ENCODE peak calls at places on chromosomes 5 and 9, in five cellular contexts. M is body of pancreas, L is neuronal stem cell, A is left ventricle myocardium inferior, B is WERI-Rb-1. G is an unnamed sample.

GRCh38 chr5:468401-468800 is 25.4 kb downstream of the EXOC3 start:
- DNase-seq in M (peak; percentile 6), L (no peak), A (no peak), B (peak; percentile 4), G (no peak)

GRCh38 chr9:127829205-127829935 is 25.1 kb downstream of the ENG start:
- DNase-seq in M (no peak), L (no peak), A (no peak), B (no peak), G (no peak)

GRCh38 chr9:106653111-106653697 is 209.8 kb upstream of the ZNF462 start:
- DNase-seq in M (no peak), L (no peak), A (no peak), B (no peak), G (no peak)

GRCh38 chr9:33858346-33858869 is 41.4 kb downstream of the UBE2R2 start:
- DNase-seq in M (no peak), L (no peak), A (no peak), B (no peak), G (no peak)

GRCh38 chr5:94983861-94984535 is 300.9 kb downstream of the MCTP1 start:
- DNase-seq in M (no peak), L (no peak), A (no peak), B (no peak), G (peak; percentile 69)

GRCh38 chr9:137319434-137319975 is 17.4 kb upstream of the NRARP start:
- DNase-seq in M (no peak), L (no peak), A (peak; percentile 11), B (no peak), G (no peak)

GRCh38 chr5:75567710-75568109 is 43.5 kb upstream of the ANKDD1B start:
- DNase-seq in M (no peak), L (no peak), A (no peak), B (no peak), G (no peak)

GRCh38 chr9:84874583-84874982 is 205.1 kb downstream of the NTRK2 start:
- DNase-seq in M (no peak), L (no peak), A (no peak), B (no peak), G (no peak)

GRCh38 chr5:43256261-43256966 is 56.8 kb downstream of the HMGCS1 start:
- DNase-seq in M (no peak), L (no peak), A (no peak), B (no peak), G (no peak)

GRCh38 chr9:123401879-123402513 is 46.0 kb downstream of the CRB2 start:
- DNase-seq in M (no peak), L (peak; percentile 64), A (no peak), B (peak; percentile 53), G (no peak)

GRCh38 chr9:129121483-129121882 is 10.3 kb downstream of the PTPA start:
- DNase-seq in M (no peak), L (no peak), A (no peak), B (no peak), G (no peak)

DNA sequence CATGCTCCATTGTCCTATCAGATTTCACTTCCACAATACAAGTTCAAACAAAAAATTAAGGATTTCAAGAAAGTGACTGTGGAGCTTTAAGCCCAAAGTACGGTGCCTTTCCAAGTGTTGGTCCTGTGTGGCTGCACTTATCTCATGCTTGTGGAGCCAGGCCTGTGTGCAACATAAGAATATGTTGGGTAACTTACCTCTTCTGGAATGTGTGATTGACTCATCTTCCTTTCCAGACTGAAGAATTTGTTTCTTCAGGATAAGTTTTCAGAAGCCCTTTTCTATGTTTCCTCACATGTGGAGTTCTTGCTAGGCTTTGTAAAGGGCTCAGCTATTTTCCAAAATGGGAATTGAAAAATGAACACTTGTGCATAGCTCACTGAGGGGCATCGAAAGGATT is 485.1 kb upstream of the PAPPA start:
- DNase-seq in M (no peak), L (no peak), A (no peak), B (no peak), G (peak; percentile 75)
- H3K27ac ChIP-seq in M (no peak overlapping the region), L (no peak overlapping the region), A (no peak overlapping the region), B (no peak overlapping the region), G (peak overlapping the region; percentile 43)

GRCh38 chr5:74167206-74167929 is 473.2 kb downstream of the ENC1 start:
- DNase-seq in M (no peak), L (no peak), A (no peak), B (no peak), G (peak; percentile 64)
- H3K27ac ChIP-seq in M (no peak overlapping the region), L (no peak overlapping the region), A (peak overlapping the region; percentile 39), B (no peak overlapping the region), G (peak overlapping the region; percentile 57)

DNA sequence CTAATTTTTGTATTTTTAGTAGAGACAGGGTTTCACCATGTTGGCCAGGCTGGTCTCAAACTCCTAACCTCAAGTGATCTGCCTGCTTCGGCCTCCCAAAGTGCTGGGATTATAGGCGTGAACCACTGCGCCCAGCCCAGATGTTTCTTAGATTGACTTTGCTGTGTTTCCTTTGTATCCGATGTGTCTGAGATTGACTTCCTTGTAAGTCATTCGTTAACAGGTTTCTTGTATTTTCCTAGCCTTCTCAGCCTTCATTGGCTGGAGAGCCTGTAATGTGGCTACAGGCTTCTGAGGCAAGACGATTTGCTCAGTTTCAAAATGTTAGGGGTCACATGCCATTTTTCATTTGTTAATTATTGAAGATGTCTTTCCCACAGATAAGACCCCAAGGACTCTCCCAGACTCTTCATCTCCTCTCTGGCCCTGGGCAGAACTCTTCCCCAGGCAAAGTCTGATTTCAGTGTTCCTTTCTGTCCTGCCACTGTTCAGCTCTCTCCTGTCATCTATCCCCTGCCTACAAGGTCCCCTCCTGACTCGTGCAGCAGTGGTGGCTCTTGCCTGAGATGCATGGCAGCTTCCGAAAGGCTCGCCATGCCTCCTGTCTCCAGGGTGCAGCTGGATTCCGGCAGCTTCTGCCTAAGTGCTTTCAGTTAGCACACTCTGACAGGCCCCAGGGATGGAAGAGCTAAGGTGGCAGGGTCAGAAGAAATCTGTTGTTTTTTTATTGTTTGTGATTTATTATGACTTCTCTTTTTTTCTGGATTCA is 206.3 kb downstream of the AOPEP start:
- DNase-seq in M (no peak), L (no peak), A (no peak), B (no peak), G (no peak)
- H3K27ac ChIP-seq in M (no peak overlapping the region), L (peak overlapping the region; percentile 31), A (peak overlapping the region; percentile 77), B (no peak overlapping the region), G (no peak overlapping the region)

GRCh38 chr5:83827111-83827541 is 106.5 kb upstream of the HAPLN1 start:
- DNase-seq in M (no peak), L (no peak), A (no peak), B (no peak), G (no peak)
- H3K27ac ChIP-seq in M (no peak overlapping the region), L (no peak overlapping the region), A (no peak overlapping the region), B (no peak overlapping the region), G (no peak overlapping the region)

DNA sequence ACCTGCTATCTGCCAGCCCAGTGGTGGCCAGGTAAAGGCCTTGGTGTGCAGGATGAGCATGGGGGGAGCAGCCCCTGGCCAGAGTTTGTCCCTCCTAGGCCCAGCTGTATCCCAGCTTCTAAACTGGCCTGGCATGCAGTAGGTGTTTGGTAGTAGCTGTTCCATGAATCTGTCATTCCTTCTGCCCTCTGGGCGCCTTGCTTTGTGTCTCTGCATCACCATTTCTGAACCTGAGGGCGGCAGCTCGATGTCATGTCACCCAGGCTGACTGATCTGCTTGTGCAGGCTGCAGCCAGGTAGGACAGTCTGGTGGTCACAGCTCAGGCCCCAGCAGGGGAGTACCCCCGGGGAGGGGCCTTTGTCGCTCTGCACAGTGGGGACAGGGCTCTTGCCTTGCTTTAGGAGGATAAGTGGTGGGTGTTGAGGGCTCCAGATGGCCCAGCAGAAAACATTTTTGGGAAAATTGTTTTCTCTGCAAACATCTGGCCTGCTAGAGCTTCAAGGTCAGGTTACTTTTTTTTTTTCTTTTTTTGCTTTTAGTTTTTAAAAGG is 4.6 kb upstream of the SUSD3 start:
- DNase-seq in M (no peak), L (no peak), A (no peak), B (no peak), G (no peak)
- H3K27ac ChIP-seq in M (no peak overlapping the region), L (no peak overlapping the region), A (no peak overlapping the region), B (no peak overlapping the region), G (no peak overlapping the region)

G was measured in foreskin keratinocyte.